ENCODE peak calls at places on chromosomes 7 and 10, in ten cellular contexts. U is Right ventricle myocardium inferior; G is MCF 10A; M is activated naive CD4-positive, alpha-beta T cell treated with anti-CD3 and anti-CD28 coated beads, Interleukin-2, amount 10 ng/mL, durations not matched to agents 7 days and 5 days; Q is nephron progenitor cell; I is cardiac fibroblast; P is activated gamma-delta T cell treated with Interleukin-2 at 50 U/mL for 16 hours; A is stimulated activated CD4-positive, alpha-beta T cell treated with anti-CD3 and anti-CD28 coated beads, Interleukin-15, amount 100 ng/mL, for 1 hour; K is NCI-H524; D is A549. V is an unnamed sample.

GRCh38 chr7:143909863-143910262 is 7.9 kb upstream of the TCAF1 start:
- DNase-seq in U (no peak), G (no peak), M (no peak), Q (no peak), I (no peak), P (no peak), A (no peak), K (no peak), D (no peak), V (no peak)

GRCh38 chr7:142876236-142876960 is 9.1 kb downstream of the TRPV6 start:
- DNase-seq in U (no peak), G (no peak), M (no peak), Q (no peak), I (no peak), P (no peak), A (no peak), K (no peak), D (no peak), V (no peak)

GRCh38 chr10:79434816-79435215 is 10.6 kb downstream of the ZCCHC24 start:
- DNase-seq in U (no peak), G (peak), M (no peak), Q (no peak), I (peak), P (no peak), A (no peak), K (no peak), D (no peak), V (no peak)

GRCh38 chr7:20350518-20350951 is 19.8 kb downstream of the ITGB8 start:
- DNase-seq in U (no peak), G (no peak), M (no peak), Q (no peak), I (peak), P (no peak), A (no peak), K (no peak), D (no peak), V (no peak)

GRCh38 chr10:56383806-56384205 is 22.7 kb upstream of the ZWINT start:
- DNase-seq in U (no peak), G (no peak), M (no peak), Q (no peak), I (no peak), P (no peak), A (no peak), K (no peak), D (no peak), V (no peak)

GRCh38 chr10:126669188-126669587 is 1.3 kb downstream of the C10orf90 start:
- DNase-seq in U (no peak), G (no peak), M (no peak), Q (no peak), I (no peak), P (no peak), A (no peak), K (no peak), D (no peak), V (no peak)

GRCh38 chr7:500521-501420 is 18.9 kb downstream of the PDGFA start:
- DNase-seq in U (peak), G (no peak), M (no peak), Q (no peak), I (no peak), P (no peak), A (no peak), K (no peak), D (no peak), V (no peak)

GRCh38 chr7:21142081-21142480 is 285.8 kb upstream of the SP4 start:
- DNase-seq in U (no peak), G (no peak), M (no peak), Q (no peak), I (no peak), P (no peak), A (no peak), K (no peak), D (peak), V (no peak)

GRCh38 chr10:104642311-104643022 is 1.4 kb downstream of the SORCS3 start:
- DNase-seq in U (no peak), G (peak), M (peak), Q (peak), I (no peak), P (no peak), A (no peak), K (no peak), D (peak), V (peak)

GRCh38 chr7:5452937-5453540 is 29.4 kb upstream of the TNRC18 start:
- DNase-seq in U (peak), G (no peak), M (no peak), Q (peak), I (peak), P (no peak), A (no peak), K (no peak), D (peak), V (no peak)

GRCh38 chr7:38070718-38071117 is 107.3 kb upstream of the STARD3NL start:
- DNase-seq in U (no peak), G (peak), M (no peak), Q (no peak), I (peak), P (no peak), A (no peak), K (no peak), D (peak), V (no peak)

GRCh38 chr10:86399879-86400704 is 33.5 kb upstream of the GRID1 start:
- DNase-seq in U (peak), G (peak), M (peak), Q (peak), I (peak), P (peak), A (peak), K (peak), D (peak), V (peak)

GRCh38 chr10:84846646-84847045 is 518.3 kb downstream of the CCSER2 start:
- DNase-seq in U (no peak), G (no peak), M (no peak), Q (peak), I (no peak), P (no peak), A (no peak), K (no peak), D (no peak), V (no peak)

GRCh38 chr10:7625836-7626235 is 40.9 kb downstream of the ITIH5 start:
- DNase-seq in U (no peak), G (peak), M (no peak), Q (no peak), I (peak), P (no peak), A (no peak), K (no peak), D (no peak), V (no peak)

GRCh38 chr7:18278306-18278705 is 217.2 kb upstream of the HDAC9 start:
- DNase-seq in U (no peak), G (no peak), M (no peak), Q (no peak), I (no peak), P (no peak), A (no peak), K (no peak), D (peak), V (no peak)

GRCh38 chr10:132527338-132528063 is 10.1 kb upstream of the INPP5A start:
- DNase-seq in U (peak), G (no peak), M (no peak), Q (no peak), I (no peak), P (peak), A (no peak), K (no peak), D (no peak), V (no peak)

GRCh38 chr10:10591682-10592412 is 425.8 kb upstream of the CELF2 start:
- DNase-seq in U (no peak), G (no peak), M (no peak), Q (no peak), I (peak), P (no peak), A (no peak), K (no peak), D (no peak), V (no peak)